ENCODE peak calls at places on chromosomes 6 and 20, in seven cellular contexts. K is cardiac muscle cell; Y is RWPE1; Q is SK-N-MC; T is CD8-positive, alpha-beta T cell; E is PC-3; R is CD4-positive, CD25-positive, alpha-beta regulatory T cell. X is an unnamed sample.

GRCh38 chr6:63643862-63644261 is 8.3 kb downstream of the PHF3 start:
- DNase-seq in E (no peak), T (no peak), R (peak), Y (no peak), Q (no peak), K (no peak), X (no peak)

GRCh38 chr6:7468382-7469081 is 72.9 kb upstream of the DSP start:
- DNase-seq in Y (peak), Q (no peak), E (peak), T (no peak), K (no peak), R (no peak), X (no peak)

GRCh38 chr6:130178692-130179091 is 44.1 kb downstream of the SAMD3 start:
- DNase-seq in R (no peak), E (peak), Q (no peak), K (no peak), Y (peak), T (no peak), X (peak)

GRCh38 chr6:147759088-147759487 is 250.6 kb downstream of the SAMD5 start:
- DNase-seq in Y (no peak), Q (no peak), K (no peak), E (no peak), R (no peak), T (no peak), X (no peak)

GRCh38 chr6:44258325-44258863 is 1.1 kb upstream of the SLC35B2 start:
- DNase-seq in K (no peak), Q (no peak), T (no peak), Y (no peak), E (no peak), R (no peak), X (no peak)

GRCh38 chr6:129671442-129672344 is 38.3 kb downstream of the ARHGAP18 start:
- DNase-seq in R (peak), K (no peak), T (no peak), E (no peak), Y (no peak), Q (no peak), X (no peak)

GRCh38 chr20:59749293-59749680 is 144.9 kb downstream of the PHACTR3 start:
- DNase-seq in Y (no peak), R (no peak), K (no peak), T (no peak), E (peak), Q (no peak), X (no peak)

GRCh38 chr6:143594647-143595046 is 83.1 kb upstream of the PHACTR2 start:
- DNase-seq in K (no peak), R (peak), Y (no peak), Q (no peak), E (no peak), T (no peak), X (no peak)

GRCh38 chr6:149043476-149044130 is 273.9 kb upstream of the TAB2 start:
- DNase-seq in K (no peak), Q (no peak), Y (no peak), T (no peak), E (peak), R (no peak), X (no peak)

GRCh38 chr6:10163159-10163962 is 251.5 kb downstream of the TFAP2A start:
- DNase-seq in E (peak), R (no peak), Q (no peak), Y (peak), K (no peak), T (no peak), X (peak)

GRCh38 chr6:147615659-147616456 is 107.4 kb downstream of the SAMD5 start:
- DNase-seq in T (no peak), Q (no peak), R (no peak), E (no peak), Y (no peak), K (no peak), X (no peak)

GRCh38 chr6:157951828-157952227 is 29.8 kb upstream of the SYNJ2 start:
- DNase-seq in Q (no peak), Y (no peak), E (no peak), K (no peak), T (no peak), R (no peak), X (no peak)

GRCh38 chr6:80357674-80358073 is 251.2 kb downstream of the BCKDHB start:
- DNase-seq in R (no peak), T (no peak), E (no peak), Y (no peak), Q (no peak), K (no peak), X (no peak)

GRCh38 chr6:46010771-46011170 is 4.9 kb downstream of the CLIC5 start:
- DNase-seq in Q (no peak), K (no peak), Y (no peak), E (no peak), R (no peak), T (no peak), X (no peak)

GRCh38 chr6:42017021-42017643 is 33.2 kb upstream of the TAF8 start:
- DNase-seq in Q (no peak), K (no peak), R (no peak), T (no peak), Y (no peak), E (peak), X (no peak)

GRCh38 chr6:1390805-1391511 is 1.6 kb downstream of the FOXF2 start:
- DNase-seq in K (no peak), R (no peak), Q (no peak), E (no peak), T (no peak), Y (no peak), X (no peak)

GRCh38 chr6:6703720-6704422 is 115.4 kb downstream of the LY86 start:
- DNase-seq in K (no peak), T (no peak), E (no peak), R (no peak), Q (no peak), Y (no peak), X (no peak)

GRCh38 chr6:30885481-30885998 is 1.2 kb downstream of the DDR1 start:
- DNase-seq in R (no peak), K (peak), Y (peak), T (no peak), Q (no peak), E (peak), X (no peak)

GRCh38 chr6:127457444-127458064 is 1.6 kb downstream of the KIAA0408 start:
- DNase-seq in Q (no peak), T (no peak), E (peak), Y (no peak), R (no peak), K (no peak), X (no peak)

GRCh38 chr6:125707615-125708243 is 41.7 kb upstream of the HEY2 start:
- DNase-seq in Y (no peak), T (no peak), K (no peak), Q (no peak), E (no peak), R (no peak), X (no peak)

GRCh38 chr6:105346052-105346451 is 56.8 kb downstream of the PREP start:
- DNase-seq in K (peak), Q (no peak), E (peak), Y (peak), R (no peak), T (no peak), X (no peak)

GRCh38 chr6:52547647-52548352 is 29.1 kb downstream of the TRAM2 start:
- DNase-seq in T (no peak), Q (no peak), E (peak), R (no peak), K (no peak), Y (no peak), X (no peak)

GRCh38 chr6:156406099-156406498 is 371.1 kb upstream of the ARID1B start:
- DNase-seq in Q (no peak), T (no peak), K (no peak), Y (no peak), E (no peak), R (no peak), X (no peak)

GRCh38 chr20:38473353-38473795 is 731 bp downstream of the RALGAPB start:
- DNase-seq in Q (no peak), E (peak), Y (no peak), R (no peak), T (no peak), K (peak), X (no peak)

GRCh38 chr6:41630946-41631345 is 7.3 kb upstream of the MDFI start:
- DNase-seq in K (no peak), R (no peak), Y (no peak), Q (no peak), T (no peak), E (no peak), X (no peak)

GRCh38 chr6:138307816-138308727 is 69.6 kb upstream of the SMIM28 start:
- DNase-seq in Q (no peak), T (no peak), K (no peak), Y (no peak), R (no peak), E (no peak), X (no peak)

GRCh38 chr6:158686791-158687381 is 37.0 kb downstream of the SYTL3 start:
- DNase-seq in E (no peak), K (no peak), Y (no peak), R (peak), Q (no peak), T (peak), X (no peak)

GRCh38 chr6:153503810-153504209 is 372.7 kb upstream of the RGS17 start:
- DNase-seq in E (peak), Q (no peak), T (no peak), R (no peak), Y (no peak), K (peak), X (no peak)

GRCh38 chr6:23775127-23775526 is 350.9 kb upstream of the NRSN1 start:
- DNase-seq in T (no peak), E (no peak), R (no peak), K (no peak), Y (no peak), Q (no peak), X (no peak)

GRCh38 chr6:9521152-9521530 is 893.7 kb downstream of the TFAP2A start:
- DNase-seq in Y (no peak), T (no peak), R (no peak), Q (no peak), K (no peak), E (no peak), X (no peak)

GRCh38 chr6:160883999-160884398 is 107.6 kb upstream of the MAP3K4 start:
- DNase-seq in T (no peak), Q (no peak), K (no peak), Y (no peak), R (no peak), E (no peak), X (no peak)

GRCh38 chr6:153108320-153108719 is 22.8 kb downstream of the RGS17 start:
- DNase-seq in E (peak), R (no peak), K (no peak), Y (no peak), T (no peak), Q (no peak), X (no peak)

GRCh38 chr20:61404311-61404710 is 152.2 kb downstream of the CDH4 start:
- DNase-seq in Q (no peak), T (no peak), R (no peak), Y (no peak), E (no peak), K (no peak), X (no peak)

GRCh38 chr6:137883400-137883888 is 16.4 kb downstream of the TNFAIP3 start:
- DNase-seq in E (no peak), Y (no peak), Q (no peak), R (peak), T (peak), K (no peak), X (no peak)

GRCh38 chr6:70103798-70104197 is 199.1 kb downstream of the COL9A1 start:
- DNase-seq in T (no peak), K (no peak), E (peak), Q (no peak), R (no peak), Y (peak), X (no peak)

GRCh38 chr20:20932156-20932555 is 174.0 kb downstream of the LINC00237 start:
- DNase-seq in T (no peak), E (no peak), K (no peak), Q (no peak), R (no peak), Y (no peak), X (no peak)

GRCh38 chr6:43907789-43908472 is 137.9 kb downstream of the VEGFA start:
- DNase-seq in K (no peak), Q (no peak), T (no peak), E (no peak), R (no peak), Y (no peak), X (no peak)

GRCh38 chr6:163420315-163420667 is 5.8 kb downstream of the QKI start:
- DNase-seq in R (no peak), Q (no peak), Y (no peak), T (no peak), E (no peak), K (peak), X (no peak)

DNA sequence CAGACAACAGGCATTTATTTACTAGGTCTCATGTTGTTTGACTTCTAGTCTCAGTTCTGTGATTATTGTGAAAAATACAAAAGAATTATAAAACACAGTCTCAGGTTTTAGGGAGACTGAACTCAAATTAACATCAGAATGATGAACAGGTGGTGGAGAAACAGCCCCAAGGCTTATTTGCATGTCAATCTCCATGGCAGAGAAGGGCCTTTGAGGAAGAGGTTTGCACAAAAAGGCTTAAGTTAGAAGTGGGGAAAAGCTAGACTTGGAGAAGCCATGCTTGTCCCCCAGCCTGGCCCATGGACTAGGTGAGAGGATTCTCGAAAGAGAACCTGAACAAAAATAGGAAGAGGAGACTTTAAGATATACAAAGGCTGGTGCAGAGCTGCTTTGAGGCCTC is 183.3 kb downstream of the EDN1 start:
- DNase-seq in K (no peak), Y (no peak), Q (no peak), E (no peak), T (no peak), R (no peak), X (no peak)
- H3K27ac ChIP-seq in K (no peak), Y (peak), Q (no peak), E (no peak), T (no peak), R (no peak), X (peak)

GRCh38 chr20:3800256-3800877 is 4.3 kb downstream of the CDC25B start:
- DNase-seq in R (no peak), K (no peak), T (no peak), Y (no peak), E (no peak), Q (no peak), X (no peak)

GRCh38 chr20:3800878-3801260 is 4.8 kb downstream of the CDC25B start:
- DNase-seq in R (no peak), Y (no peak), T (no peak), K (no peak), Q (no peak), E (no peak), X (no peak)

GRCh38 chr20:3801846-3802245 is 5.7 kb downstream of the CDC25B start:
- DNase-seq in R (no peak), T (no peak), Q (no peak), E (no peak), Y (no peak), K (no peak), X (no peak)

GRCh38 chr20:3802524-3803239 is 6.6 kb downstream of the CDC25B start:
- DNase-seq in T (no peak), Q (no peak), Y (no peak), E (no peak), R (no peak), K (no peak), X (no peak)

DNA sequence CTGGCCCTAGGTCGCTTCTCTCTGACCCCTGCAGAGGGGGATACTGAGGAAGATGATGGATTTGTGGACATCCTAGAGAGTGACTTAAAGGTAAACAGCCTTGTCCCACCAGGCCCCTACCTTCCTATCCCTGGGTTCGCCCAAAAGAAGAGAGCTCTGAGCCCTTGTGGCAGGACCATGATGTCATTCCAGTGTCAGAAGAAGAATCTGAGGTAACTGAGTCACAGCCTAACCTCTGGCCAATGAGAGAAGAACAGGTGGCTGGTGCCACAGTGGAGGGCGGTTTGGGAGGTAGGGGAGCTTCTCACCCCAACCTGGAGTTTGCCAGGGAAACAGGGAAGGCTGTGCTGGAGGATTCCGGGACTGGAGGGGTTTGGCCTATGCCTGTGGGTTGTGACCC is 5.2 kb downstream of the CDC25B start:
- DNase-seq in R (no peak), Y (no peak), K (no peak), E (no peak), T (no peak), Q (no peak), X (no peak)
- H3K27ac ChIP-seq in R (peak), Y (peak), K (no peak), E (no peak), T (peak), Q (no peak), X (no peak)

GRCh38 chr6:132504757-132505156 is 8.2 kb downstream of the STX7 start:
- DNase-seq in K (no peak), Q (no peak), E (no peak), Y (no peak), R (no peak), T (no peak), X (no peak)
- H3K27ac ChIP-seq in K (no peak), Q (no peak), E (no peak), Y (no peak), R (no peak), T (no peak), X (no peak)

DNA sequence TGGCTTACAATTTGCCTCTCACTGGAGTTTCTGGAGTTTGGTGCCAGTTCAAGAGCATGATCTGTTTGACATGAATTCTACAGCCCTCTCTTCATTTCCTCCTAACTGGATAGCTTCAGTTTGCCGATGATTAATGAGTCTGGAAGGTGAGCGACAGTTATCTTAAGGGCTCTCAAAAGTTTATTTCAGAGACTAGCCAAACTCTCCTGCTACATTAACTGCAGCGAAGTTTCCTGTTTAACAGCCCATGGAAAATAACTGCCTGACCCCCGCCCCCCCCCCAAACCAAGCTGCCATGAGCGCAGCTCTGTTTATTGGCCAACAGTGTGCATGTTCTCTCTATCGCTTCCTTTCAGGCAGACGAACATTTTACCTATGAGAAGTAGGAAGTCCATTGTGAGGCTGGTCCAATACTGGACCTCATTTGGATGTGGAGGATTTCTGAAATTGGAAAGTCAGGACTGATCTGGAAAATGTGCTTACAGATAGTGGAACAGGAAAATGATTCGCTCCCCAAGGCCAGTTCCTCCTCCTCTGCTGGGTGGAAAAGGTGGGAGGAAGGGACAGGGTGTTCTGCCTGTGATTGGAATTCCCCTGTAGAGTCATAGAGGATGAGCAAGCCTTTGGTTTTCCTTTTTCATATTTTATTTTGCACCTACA is 522.2 kb upstream of the JAG1 start:
- DNase-seq in T (no peak), Y (peak), R (no peak), Q (no peak), E (peak), K (peak), X (no peak)
- H3K27ac ChIP-seq in T (no peak), Y (peak), R (no peak), Q (no peak), E (peak), K (peak), X (peak)

GRCh38 chr6:108363113-108363512 is 68.3 kb downstream of the AFG1L start:
- DNase-seq in Q (no peak), T (no peak), Y (no peak), E (no peak), R (no peak), K (no peak), X (no peak)

GRCh38 chr6:108361312-108361932 is 66.6 kb downstream of the AFG1L start:
- DNase-seq in Y (no peak), E (no peak), R (no peak), Q (no peak), T (no peak), K (no peak), X (no peak)

GRCh38 chr6:108359901-108360882 is 65.3 kb downstream of the AFG1L start:
- DNase-seq in T (no peak), K (no peak), R (no peak), Y (no peak), E (no peak), Q (no peak), X (no peak)

GRCh38 chr6:108362455-108362854 is 67.6 kb downstream of the AFG1L start:
- DNase-seq in Q (no peak), R (no peak), Y (no peak), T (no peak), K (no peak), E (no peak), X (no peak)

GRCh38 chr6:108360919-108361311 is 66.1 kb downstream of the AFG1L start:
- DNase-seq in Q (no peak), E (no peak), K (no peak), R (no peak), Y (no peak), T (no peak), X (no peak)
- H3K27ac ChIP-seq in Q (no peak), E (no peak), K (no peak), R (no peak), Y (no peak), T (no peak), X (no peak)

DNA sequence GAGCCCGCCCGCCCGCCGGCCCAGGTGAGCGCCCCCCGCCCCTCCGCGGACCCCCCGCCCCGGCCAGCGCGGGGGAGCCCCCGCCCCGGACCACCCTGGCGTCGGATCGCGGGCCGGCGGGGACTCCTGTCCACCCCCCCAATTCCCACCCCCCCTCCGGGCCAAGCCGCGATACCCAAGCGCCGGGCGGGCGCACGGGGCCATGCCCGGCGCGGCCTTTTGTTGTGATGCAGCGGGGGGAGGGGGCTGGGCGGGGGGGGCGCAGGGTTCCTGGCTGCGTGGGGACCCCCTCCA is 239 bp downstream of the SRC start:
- DNase-seq in R (no peak), E (no peak), T (no peak), Q (no peak), K (no peak), Y (peak), X (no peak)
- H3K27ac ChIP-seq in R (no peak), E (no peak), T (no peak), Q (no peak), K (peak), Y (peak), X (peak)

GRCh38 chr20:50691585-50692552 is 527 bp upstream of the RIPOR3 start:
- DNase-seq in E (no peak), K (peak), Q (no peak), T (no peak), Y (no peak), R (no peak), X (peak)
- H3K27ac ChIP-seq in E (no peak), K (no peak), Q (peak), T (no peak), Y (no peak), R (no peak), X (no peak)

GRCh38 chr20:48747840-48748416 is 79.9 kb downstream of the PREX1 start:
- DNase-seq in T (no peak), K (no peak), Q (no peak), Y (no peak), E (no peak), R (no peak), X (no peak)
- H3K27ac ChIP-seq in T (no peak), K (no peak), Q (peak), Y (no peak), E (no peak), R (peak), X (no peak)

GRCh38 chr6:36978687-36979086 is 7.3 kb downstream of the MTCH1 start:
- DNase-seq in T (no peak), R (no peak), K (no peak), Q (no peak), Y (no peak), E (no peak), X (no peak)
- H3K27ac ChIP-seq in T (no peak), R (no peak), K (no peak), Q (no peak), Y (no peak), E (no peak), X (no peak)

GRCh38 chr6:159819098-159819497 is 19.0 kb downstream of the PNLDC1 start:
- DNase-seq in Q (no peak), R (no peak), Y (no peak), K (no peak), E (no peak), T (no peak), X (no peak)
- H3K27ac ChIP-seq in Q (no peak), R (no peak), Y (no peak), K (no peak), E (no peak), T (no peak), X (no peak)

X was measured in epithelial cell of prostate.